ENCODE peak calls at places on chromosomes 11 and 22, in nine cellular contexts. I is fibroblast of lung; O is T-helper 22 cell; U is colonic mucosa; S is NCI-H2081; T is HFFc6; Z is stimulated activated CD4-positive, alpha-beta T cell treated with anti-CD3 and anti-CD28 coated beads, TNF-alpha, amount 100 ng/mL, for 1 hour; A is head of caudate nucleus; C is NAMALWA. Y is an unnamed sample.
A peak's percentile ranks its signal among the peaks of the same experiment; 100 is the strongest.

GRCh38 chr11:114846040-114846791 is 167.9 kb downstream of the NXPE2 start:
- DNase-seq in I (peak; percentile 8), O (no peak), U (no peak), S (no peak), T (no peak), Z (no peak), A (peak; percentile 45), C (no peak), Y (peak; percentile 84)

GRCh38 chr11:22734628-22735345 is 68.4 kb downstream of the GAS2 start:
- DNase-seq in I (peak; percentile 1), O (no peak), U (no peak), S (no peak), T (no peak), Z (no peak), A (no peak), C (no peak), Y (no peak)

GRCh38 chr11:47342036-47342803 is 10.3 kb downstream of the MYBPC3 start:
- DNase-seq in I (no peak), O (no peak), U (no peak), S (no peak), T (no peak), Z (no peak), A (no peak), C (no peak), Y (no peak)

GRCh38 chr22:35539910-35540599 is 576 bp upstream of the RASD2 start:
- DNase-seq in I (no peak), O (peak; percentile 39), U (peak; percentile 74), S (peak; percentile 21), T (no peak), Z (peak; percentile 9), A (peak; percentile 78), C (peak; percentile 64), Y (peak; percentile 26)

GRCh38 chr11:62202910-62203309 is 5.6 kb upstream of the SCGB2A1 start:
- DNase-seq in I (no peak), O (no peak), U (no peak), S (no peak), T (no peak), Z (no peak), A (no peak), C (no peak), Y (no peak)

GRCh38 chr11:24064309-24064903 is 432.4 kb upstream of the LUZP2 start:
- DNase-seq in I (no peak), O (no peak), U (no peak), S (no peak), T (no peak), Z (no peak), A (no peak), C (no peak), Y (no peak)

GRCh38 chr22:36641902-36642640 is 61.5 kb downstream of the CACNG2 start:
- DNase-seq in I (peak; percentile 21), O (no peak), U (no peak), S (no peak), T (peak; percentile 5), Z (no peak), A (peak; percentile 32), C (no peak), Y (no peak)

GRCh38 chr11:65743928-65744698 is 23.5 kb upstream of the RNASEH2C start:
- DNase-seq in I (peak; percentile 25), O (no peak), U (peak; percentile 68), S (no peak), T (no peak), Z (no peak), A (no peak), C (no peak), Y (peak; percentile 38)

GRCh38 chr11:66277475-66278391 is at the start of gene CNIH2:
- DNase-seq in I (no peak), O (peak; percentile 34), U (no peak), S (peak; percentile 28), T (no peak), Z (no peak), A (peak; percentile 63), C (peak; percentile 53), Y (no peak)

GRCh38 chr11:97764193-97764592 is 1256.6 kb upstream of the CNTN5 start:
- DNase-seq in I (no peak), O (no peak), U (no peak), S (no peak), T (no peak), Z (no peak), A (no peak), C (no peak), Y (no peak)

GRCh38 chr11:112831969-112832368 is 129.3 kb upstream of the NCAM1 start:
- DNase-seq in I (no peak), O (no peak), U (no peak), S (no peak), T (no peak), Z (no peak), A (no peak), C (no peak), Y (no peak)

GRCh38 chr11:25733777-25734176 is 598.2 kb upstream of the ANO3 start:
- DNase-seq in I (peak; percentile 66), O (no peak), U (no peak), S (no peak), T (no peak), Z (no peak), A (no peak), C (peak; percentile 6), Y (no peak)

GRCh38 chr11:24386551-24387404 is 110.1 kb upstream of the LUZP2 start:
- DNase-seq in I (peak; percentile 69), O (no peak), U (no peak), S (peak; percentile 46), T (peak; percentile 25), Z (no peak), A (no peak), C (peak; percentile 43), Y (no peak)

GRCh38 chr11:72119188-72119587 is 6.7 kb upstream of the ANAPC15 start:
- DNase-seq in I (no peak), O (no peak), U (no peak), S (no peak), T (no peak), Z (no peak), A (no peak), C (no peak), Y (no peak)

GRCh38 chr11:77036398-77036797 is 2.2 kb downstream of the B3GNT6 start:
- DNase-seq in I (no peak), O (no peak), U (peak; percentile 15), S (no peak), T (no peak), Z (no peak), A (no peak), C (no peak), Y (no peak)

GRCh38 chr11:112797653-112798293 is 163.4 kb upstream of the NCAM1 start:
- DNase-seq in I (peak; percentile 11), O (no peak), U (no peak), S (peak; percentile 68), T (no peak), Z (no peak), A (peak; percentile 67), C (peak; percentile 17), Y (no peak)

GRCh38 chr11:40401132-40401853 is 1058.2 kb downstream of the LRRC4C start:
- DNase-seq in I (no peak), O (no peak), U (no peak), S (no peak), T (no peak), Z (no peak), A (no peak), C (no peak), Y (peak; percentile 54)

GRCh38 chr11:25159341-25159740 is 662.5 kb downstream of the LUZP2 start:
- DNase-seq in I (peak; percentile 28), O (no peak), U (no peak), S (no peak), T (no peak), Z (no peak), A (no peak), C (no peak), Y (no peak)

GRCh38 chr11:4044971-4045646 is 49.5 kb upstream of the RRM1 start:
- DNase-seq in I (no peak), O (no peak), U (no peak), S (no peak), T (no peak), Z (no peak), A (peak; percentile 79), C (no peak), Y (no peak)

GRCh38 chr11:32420937-32421532 is 14.3 kb downstream of the WT1 start:
- DNase-seq in I (no peak), O (peak; percentile 48), U (no peak), S (no peak), T (no peak), Z (peak; percentile 5), A (no peak), C (peak; percentile 17), Y (no peak)

GRCh38 chr22:50522208-50522805 is 3.1 kb downstream of the SCO2 start:
- DNase-seq in I (no peak), O (no peak), U (no peak), S (no peak), T (no peak), Z (no peak), A (no peak), C (no peak), Y (no peak)

GRCh38 chr22:46027219-46028068 is 50.5 kb upstream of the WNT7B start:
- DNase-seq in I (no peak), O (no peak), U (peak; percentile 87), S (no peak), T (no peak), Z (no peak), A (peak; percentile 89), C (no peak), Y (no peak)

GRCh38 chr11:10413268-10413667 is 41.8 kb upstream of the AMPD3 start:
- DNase-seq in I (peak; percentile 26), O (peak; percentile 9), U (peak; percentile 38), S (no peak), T (peak; percentile 11), Z (peak; percentile 7), A (peak; percentile 71), C (peak; percentile 52), Y (peak; percentile 17)

GRCh38 chr11:111305403-111305802 is 7.1 kb downstream of the POU2AF3 start:
- DNase-seq in I (no peak), O (no peak), U (no peak), S (no peak), T (no peak), Z (no peak), A (no peak), C (no peak), Y (no peak)

GRCh38 chr11:5923789-5924188 is 18.3 kb upstream of the OR56A3 start:
- DNase-seq in I (no peak), O (no peak), U (no peak), S (no peak), T (no peak), Z (no peak), A (no peak), C (no peak), Y (no peak)

GRCh38 chr11:14750911-14751310 is 107.3 kb downstream of the PDE3B start:
- DNase-seq in I (no peak), O (no peak), U (no peak), S (no peak), T (no peak), Z (no peak), A (peak; percentile 6), C (no peak), Y (no peak)

GRCh38 chr11:65502852-65503603 is 4.2 kb downstream of the MALAT1 start:
- DNase-seq in I (peak; percentile 68), O (no peak), U (no peak), S (no peak), T (peak; percentile 60), Z (no peak), A (no peak), C (peak; percentile 46), Y (no peak)

GRCh38 chr11:18769802-18770456 is 21.7 kb downstream of the PTPN5 start:
- DNase-seq in I (no peak), O (no peak), U (peak; percentile 53), S (no peak), T (no peak), Z (no peak), A (no peak), C (no peak), Y (no peak)

GRCh38 chr11:97234016-97234415 is 844.2 kb downstream of the JRKL start:
- DNase-seq in I (peak; percentile 1), O (no peak), U (no peak), S (no peak), T (no peak), Z (no peak), A (no peak), C (no peak), Y (no peak)

GRCh38 chr11:78344676-78345075 is 72.9 kb downstream of the GAB2 start:
- DNase-seq in I (no peak), O (no peak), U (no peak), S (no peak), T (no peak), Z (no peak), A (no peak), C (no peak), Y (no peak)

GRCh38 chr11:75059299-75059698 is 37.4 kb downstream of the OR2AT4 start:
- DNase-seq in I (no peak), O (no peak), U (no peak), S (no peak), T (no peak), Z (no peak), A (no peak), C (no peak), Y (no peak)